ENCODE peak calls at places on chromosome 21, in six cellular contexts. B is NT2/D1, K is sigmoid colon, S is GM06990, R is brain microvascular endothelial cell, G is OCI-LY7. Q is an unnamed sample.

GRCh38 chr21:36927718-36928117 is 38.8 kb downstream of the HLCS start:
- DNase-seq in R (peak), G (peak), B (peak), S (no peak), K (peak), Q (peak)

GRCh38 chr21:31623664-31624063 is 35.8 kb upstream of the SOD1 start:
- DNase-seq in B (no peak), G (peak), K (no peak), S (no peak), R (no peak), Q (no peak)

GRCh38 chr21:19781881-19782652 is 1216.1 kb upstream of the NCAM2 start:
- DNase-seq in K (no peak), S (no peak), R (no peak), G (no peak), B (no peak), Q (no peak)

GRCh38 chr21:24375201-24375600 is 1232.1 kb downstream of the MRPL39 start:
- DNase-seq in R (no peak), G (no peak), K (no peak), S (no peak), B (no peak), Q (no peak)

GRCh38 chr21:31999810-32000468 is 127.1 kb downstream of the HUNK start:
- DNase-seq in S (no peak), K (no peak), G (no peak), B (no peak), R (no peak), Q (no peak)

GRCh38 chr21:41466024-41466820 is 40.2 kb downstream of the MX1 start:
- DNase-seq in G (no peak), S (no peak), R (no peak), K (no peak), B (no peak), Q (no peak)

GRCh38 chr21:36798461-36798860 is 99.5 kb downstream of the SIM2 start:
- DNase-seq in G (no peak), B (no peak), R (no peak), K (no peak), S (no peak), Q (no peak)

GRCh38 chr21:36891692-36892091 is 74.8 kb downstream of the HLCS start:
- DNase-seq in K (no peak), B (no peak), R (no peak), G (no peak), S (no peak), Q (no peak)

GRCh38 chr21:38042246-38042645 is 126.0 kb upstream of the KCNJ6 start:
- DNase-seq in R (no peak), B (no peak), K (no peak), S (no peak), G (no peak), Q (no peak)

GRCh38 chr21:20875741-20876140 is 122.5 kb upstream of the NCAM2 start:
- DNase-seq in S (no peak), G (no peak), R (no peak), K (no peak), B (peak), Q (no peak)

GRCh38 chr21:14916676-14917141 is 148.1 kb downstream of the NRIP1 start:
- DNase-seq in G (no peak), R (peak), S (no peak), K (no peak), B (no peak), Q (no peak)

GRCh38 chr21:41750051-41750450 is 16.8 kb downstream of the RIPK4 start:
- DNase-seq in K (no peak), B (no peak), S (no peak), G (no peak), R (no peak), Q (no peak)

GRCh38 chr21:41133896-41134522 is 34.0 kb upstream of the BACE2 start:
- DNase-seq in K (no peak), B (peak), R (peak), S (no peak), G (peak), Q (no peak)

GRCh38 chr21:25324666-25325065 is 282.6 kb downstream of the MRPL39 start:
- DNase-seq in R (no peak), K (no peak), S (no peak), G (no peak), B (no peak), Q (no peak)

GRCh38 chr21:31343680-31344480 is at the start of gene TIAM1:
- DNase-seq in G (no peak), B (peak), R (peak), S (no peak), K (peak), Q (peak)

GRCh38 chr21:41932576-41933258 is 21.1 kb downstream of the C2CD2 start:
- DNase-seq in S (no peak), B (no peak), G (no peak), K (peak), R (peak), Q (no peak)

GRCh38 chr21:32708069-32708468 is 19.7 kb downstream of the SYNJ1 start:
- DNase-seq in G (no peak), B (no peak), R (no peak), K (no peak), S (no peak), Q (no peak)

GRCh38 chr21:41626038-41626437 is 118.1 kb upstream of the TMPRSS2 start:
- DNase-seq in K (no peak), G (no peak), S (no peak), B (no peak), R (no peak), Q (no peak)

GRCh38 chr21:26115346-26115745 is 55.2 kb downstream of the APP start:
- DNase-seq in K (no peak), G (no peak), B (no peak), S (no peak), R (no peak), Q (no peak)

GRCh38 chr21:32753818-32754610 is 17.5 kb downstream of the PAXBP1 start:
- DNase-seq in G (no peak), K (no peak), R (no peak), S (no peak), B (no peak), Q (no peak)

GRCh38 chr21:16773206-16773605 is 739.6 kb upstream of the CXADR start:
- DNase-seq in S (no peak), G (no peak), R (no peak), B (no peak), K (no peak), Q (no peak)

GRCh38 chr21:39006653-39007417 is 176.4 kb downstream of the PSMG1 start:
- DNase-seq in G (peak), S (no peak), K (no peak), R (no peak), B (no peak), Q (peak)

GRCh38 chr21:37552496-37553399 is 186.2 kb downstream of the DYRK1A start:
- DNase-seq in G (no peak), K (peak), B (no peak), R (no peak), S (no peak), Q (no peak)

GRCh38 chr21:29164330-29164942 is 34.0 kb downstream of the MAP3K7CL start:
- DNase-seq in B (peak), R (peak), S (no peak), K (no peak), G (peak), Q (no peak)

GRCh38 chr21:39061766-39062165 is 121.5 kb downstream of the PSMG1 start:
- DNase-seq in B (no peak), G (no peak), S (no peak), R (no peak), K (no peak), Q (no peak)

GRCh38 chr21:32597205-32597604 is 11.9 kb upstream of the TCP10L start:
- DNase-seq in R (peak), S (no peak), B (no peak), K (no peak), G (no peak), Q (no peak)

GRCh38 chr21:40717008-40717407 is 129.9 kb downstream of the DSCAM start:
- DNase-seq in B (no peak), G (no peak), R (no peak), K (no peak), S (no peak), Q (no peak)

GRCh38 chr21:38756746-38757145 is 49.0 kb upstream of the ETS2 start:
- DNase-seq in R (peak), K (no peak), S (no peak), B (no peak), G (no peak), Q (no peak)

GRCh38 chr21:32388306-32388705 is 4.5 kb downstream of the URB1 start:
- DNase-seq in G (peak), R (no peak), S (no peak), B (no peak), K (no peak), Q (no peak)

GRCh38 chr21:24658016-24658415 is 949.3 kb downstream of the MRPL39 start:
- DNase-seq in K (no peak), R (no peak), S (no peak), B (no peak), G (no peak), Q (no peak)

GRCh38 chr21:28884481-28884880 is 108.2 kb downstream of the LTN1 start:
- DNase-seq in K (no peak), S (peak), B (no peak), R (no peak), G (peak), Q (no peak)

GRCh38 chr21:37176716-37177115 is 90.4 kb downstream of the VPS26C start:
- DNase-seq in G (no peak), S (no peak), R (peak), B (no peak), K (no peak), Q (no peak)

GRCh38 chr21:15751037-15751436 is 21.3 kb downstream of the USP25 start:
- DNase-seq in G (no peak), K (no peak), R (no peak), S (no peak), B (no peak), Q (no peak)

GRCh38 chr21:39381009-39381408 is 32.1 kb upstream of the HMGN1 start:
- DNase-seq in S (no peak), B (no peak), R (no peak), G (no peak), K (no peak), Q (no peak)

GRCh38 chr21:15841856-15842564 is 112.2 kb downstream of the USP25 start:
- DNase-seq in G (no peak), R (peak), S (no peak), K (no peak), B (no peak), Q (no peak)

GRCh38 chr21:28827422-28827821 is 165.3 kb downstream of the LTN1 start:
- DNase-seq in G (no peak), B (no peak), R (no peak), S (no peak), K (no peak), Q (no peak)

DNA sequence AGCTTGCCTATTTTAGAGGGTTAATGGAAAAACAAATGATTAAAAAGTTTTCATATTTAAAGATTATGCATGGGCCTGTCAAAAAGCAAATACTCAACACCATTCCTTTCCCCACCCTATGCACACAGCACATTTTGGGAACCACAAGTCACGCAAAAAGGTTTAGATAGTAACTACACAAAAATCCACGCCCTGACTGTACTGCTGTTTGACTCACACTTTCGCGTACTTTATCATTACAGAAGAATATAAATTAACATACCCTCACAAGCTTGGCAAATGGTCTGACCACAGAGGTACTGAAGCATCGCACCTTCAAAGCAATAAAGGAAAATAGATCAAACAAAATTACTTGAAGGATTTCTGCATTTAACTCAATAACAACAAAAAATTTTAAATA is 1.4 kb downstream of the ATP5PO start:
- DNase-seq in S (no peak), B (no peak), G (no peak), K (no peak), R (no peak), Q (no peak)
- H3K4me3 ChIP-seq in S (peak), B (no peak), G (peak), K (no peak), R (no peak), Q (no peak)

GRCh38 chr21:35779690-35780570 is 280.4 kb downstream of the SETD4 start:
- DNase-seq in R (peak), S (no peak), K (no peak), G (no peak), B (no peak), Q (no peak)
- H3K4me3 ChIP-seq in R (no peak), S (no peak), K (no peak), G (no peak), B (no peak), Q (no peak)

DNA sequence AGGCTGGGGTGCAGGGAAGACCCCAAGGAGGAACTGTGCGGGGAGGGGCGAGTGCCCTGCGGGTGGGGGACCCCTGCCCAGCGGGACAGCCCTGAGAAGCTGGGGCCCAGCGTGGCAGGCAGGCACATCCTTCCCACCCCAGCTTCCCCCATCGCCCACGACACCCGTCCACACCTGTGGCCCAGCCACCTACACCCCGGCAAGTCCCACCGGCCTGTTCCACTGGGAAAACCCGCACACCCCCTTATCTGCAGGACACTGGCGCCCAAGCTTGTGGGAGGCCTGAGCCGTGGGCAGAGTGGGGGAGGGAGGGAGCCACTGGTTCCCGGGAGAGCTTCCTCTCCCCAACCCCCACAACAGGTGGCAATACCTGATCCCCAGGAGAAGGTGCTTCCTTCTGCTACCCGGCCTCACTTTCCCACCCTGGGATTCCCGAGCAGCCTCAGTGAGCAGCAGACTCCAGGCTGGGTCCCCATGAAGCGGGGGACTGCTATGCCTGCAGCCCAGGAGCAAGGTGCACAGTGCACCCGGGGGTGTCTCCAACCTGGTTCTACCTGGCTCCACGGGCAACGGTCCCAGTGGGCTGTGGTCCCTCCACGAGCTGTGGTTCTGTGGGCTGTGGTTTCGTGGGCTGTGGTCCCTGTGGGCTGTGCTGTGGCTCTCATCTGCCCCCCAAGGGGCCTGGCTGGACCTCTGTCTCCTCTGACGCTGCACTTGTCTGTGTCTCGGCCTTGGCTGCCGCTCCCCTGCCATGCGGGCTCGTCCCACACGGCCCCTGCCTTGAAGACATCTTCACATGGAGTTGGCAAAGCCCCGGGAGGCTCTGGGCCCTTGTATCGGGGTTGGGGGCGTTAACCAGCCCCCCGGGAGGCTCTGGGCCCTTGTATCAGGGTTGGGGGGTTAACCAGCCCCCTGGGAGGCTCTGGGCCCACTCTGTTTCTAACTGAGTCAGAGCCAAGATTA is 37.8 kb upstream of the POFUT2 start:
- DNase-seq in S (peak), G (no peak), B (no peak), K (peak), R (no peak), Q (no peak)
- H3K4me3 ChIP-seq in S (no peak), G (no peak), B (no peak), K (no peak), R (no peak), Q (no peak)

DNA sequence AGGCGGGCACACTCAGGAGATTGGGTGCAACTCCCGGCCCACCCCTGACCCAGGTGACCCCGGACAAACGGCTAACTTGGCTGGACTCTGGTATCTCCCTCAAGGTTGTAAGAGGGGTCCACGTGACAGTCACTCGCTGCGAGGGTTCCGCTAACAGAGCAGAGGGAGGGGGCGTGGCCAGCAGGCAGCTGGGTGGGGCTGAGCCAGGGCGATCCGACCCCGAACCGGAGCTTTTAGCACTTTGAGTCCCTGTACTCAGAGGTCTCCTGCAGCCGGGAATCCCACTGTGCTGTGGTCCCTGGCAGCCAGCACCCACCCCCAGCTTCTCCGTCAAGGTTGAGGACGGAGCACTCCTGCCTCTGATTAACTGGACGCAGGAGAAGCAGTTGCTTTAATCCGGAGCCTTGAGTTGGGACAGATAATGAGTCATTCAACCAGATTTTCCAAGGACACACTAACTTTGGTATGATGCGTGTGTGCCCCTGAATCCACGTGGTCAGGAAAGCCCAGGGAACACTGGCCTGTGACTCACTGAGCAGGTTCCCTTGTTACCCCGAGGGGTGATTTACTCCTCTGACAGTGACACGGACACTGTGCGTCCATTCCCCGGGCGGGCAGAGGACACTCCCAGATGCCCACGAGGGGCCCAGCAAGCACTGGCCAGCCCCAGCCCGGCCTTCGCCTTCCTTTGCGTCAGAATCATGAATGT is 16.8 kb downstream of the TRPM2 start:
- DNase-seq in K (peak), R (peak), G (no peak), B (no peak), S (no peak), Q (no peak)
- H3K4me3 ChIP-seq in K (no peak), R (no peak), G (no peak), B (no peak), S (no peak), Q (no peak)

Q was measured in lung.